ENCODE peak calls at places on chromosomes 1 and 21, in seven cellular contexts. One of them, this sample, is unnamed.

GRCh38 chr1:147109762-147110161 is 62.5 kb downstream of the PRKAB2 start:
- DNase-seq in AG04450: no peak
- DNase-seq in fibroblast of lung: no peak
- DNase-seq in astrocyte of the cerebellum: no peak
- DNase-seq in dorsolateral prefrontal cortex: no peak
- DNase-seq in endodermal cell: no peak
- DNase-seq in HL-60: no peak
- DNase-seq in this sample: no peak

GRCh38 chr1:16048573-16049189 is 5.1 kb downstream of the CLCNKB start:
- DNase-seq in AG04450: no peak
- DNase-seq in fibroblast of lung: peak
- DNase-seq in astrocyte of the cerebellum: no peak
- DNase-seq in dorsolateral prefrontal cortex: no peak
- DNase-seq in endodermal cell: peak
- DNase-seq in HL-60: no peak
- DNase-seq in this sample: no peak

GRCh38 chr1:17502326-17502778 is 37.1 kb upstream of the ARHGEF10L start:
- DNase-seq in AG04450: peak
- DNase-seq in fibroblast of lung: peak
- DNase-seq in astrocyte of the cerebellum: peak
- DNase-seq in dorsolateral prefrontal cortex: peak
- DNase-seq in endodermal cell: peak
- DNase-seq in HL-60: peak
- DNase-seq in this sample: peak

GRCh38 chr1:7695181-7696117 is 75.6 kb upstream of the VAMP3 start:
- DNase-seq in AG04450: no peak
- DNase-seq in fibroblast of lung: no peak
- DNase-seq in astrocyte of the cerebellum: no peak
- DNase-seq in dorsolateral prefrontal cortex: peak
- DNase-seq in endodermal cell: no peak
- DNase-seq in HL-60: no peak
- DNase-seq in this sample: no peak

GRCh38 chr1:197614916-197615692 is 160.2 kb downstream of the DENND1B start:
- DNase-seq in AG04450: peak
- DNase-seq in fibroblast of lung: peak
- DNase-seq in astrocyte of the cerebellum: peak
- DNase-seq in dorsolateral prefrontal cortex: no peak
- DNase-seq in endodermal cell: peak
- DNase-seq in HL-60: peak
- DNase-seq in this sample: no peak

GRCh38 chr21:40706806-40707205 is 140.2 kb downstream of the DSCAM start:
- DNase-seq in AG04450: no peak
- DNase-seq in fibroblast of lung: peak
- DNase-seq in astrocyte of the cerebellum: no peak
- DNase-seq in dorsolateral prefrontal cortex: no peak
- DNase-seq in endodermal cell: no peak
- DNase-seq in HL-60: no peak
- DNase-seq in this sample: no peak

GRCh38 chr1:24970399-24970753 is 40.3 kb upstream of the RUNX3 start:
- DNase-seq in AG04450: no peak
- DNase-seq in fibroblast of lung: peak
- DNase-seq in astrocyte of the cerebellum: no peak
- DNase-seq in dorsolateral prefrontal cortex: no peak
- DNase-seq in endodermal cell: peak
- DNase-seq in HL-60: no peak
- DNase-seq in this sample: no peak

GRCh38 chr1:97796716-97797115 is 124.1 kb downstream of the DPYD start:
- DNase-seq in AG04450: no peak
- DNase-seq in fibroblast of lung: peak
- DNase-seq in astrocyte of the cerebellum: no peak
- DNase-seq in dorsolateral prefrontal cortex: no peak
- DNase-seq in endodermal cell: no peak
- DNase-seq in HL-60: no peak
- DNase-seq in this sample: no peak

GRCh38 chr1:159000627-159001026 is 9.1 kb upstream of the IFI16 start:
- DNase-seq in AG04450: peak
- DNase-seq in fibroblast of lung: peak
- DNase-seq in astrocyte of the cerebellum: peak
- DNase-seq in dorsolateral prefrontal cortex: peak
- DNase-seq in endodermal cell: peak
- DNase-seq in HL-60: no peak
- DNase-seq in this sample: peak

GRCh38 chr1:13543927-13544556 is 30.2 kb upstream of the LRRC38 start:
- DNase-seq in AG04450: no peak
- DNase-seq in fibroblast of lung: peak
- DNase-seq in astrocyte of the cerebellum: no peak
- DNase-seq in dorsolateral prefrontal cortex: no peak
- DNase-seq in endodermal cell: peak
- DNase-seq in HL-60: no peak
- DNase-seq in this sample: no peak
- TF ChIP-seq CTCF in AG04450: no peak
- TF ChIP-seq CTCF in fibroblast of lung: no peak
- TF ChIP-seq CTCF in astrocyte of the cerebellum: peak
- TF ChIP-seq CTCF in dorsolateral prefrontal cortex: no peak
- TF ChIP-seq CTCF in endodermal cell: no peak
- TF ChIP-seq CTCF in HL-60: peak
- TF ChIP-seq CTCF in this sample: peak

GRCh38 chr1:32892368-32893197 is 6.3 kb downstream of the HPCA start:
- DNase-seq in AG04450: no peak
- DNase-seq in fibroblast of lung: peak
- DNase-seq in astrocyte of the cerebellum: no peak
- DNase-seq in dorsolateral prefrontal cortex: peak
- DNase-seq in endodermal cell: peak
- DNase-seq in HL-60: no peak
- DNase-seq in this sample: no peak
- TF ChIP-seq CTCF in AG04450: peak
- TF ChIP-seq CTCF in fibroblast of lung: no peak
- TF ChIP-seq CTCF in astrocyte of the cerebellum: peak
- TF ChIP-seq CTCF in dorsolateral prefrontal cortex: peak
- TF ChIP-seq CTCF in endodermal cell: peak
- TF ChIP-seq CTCF in HL-60: no peak
- TF ChIP-seq CTCF in this sample: peak

DNA sequence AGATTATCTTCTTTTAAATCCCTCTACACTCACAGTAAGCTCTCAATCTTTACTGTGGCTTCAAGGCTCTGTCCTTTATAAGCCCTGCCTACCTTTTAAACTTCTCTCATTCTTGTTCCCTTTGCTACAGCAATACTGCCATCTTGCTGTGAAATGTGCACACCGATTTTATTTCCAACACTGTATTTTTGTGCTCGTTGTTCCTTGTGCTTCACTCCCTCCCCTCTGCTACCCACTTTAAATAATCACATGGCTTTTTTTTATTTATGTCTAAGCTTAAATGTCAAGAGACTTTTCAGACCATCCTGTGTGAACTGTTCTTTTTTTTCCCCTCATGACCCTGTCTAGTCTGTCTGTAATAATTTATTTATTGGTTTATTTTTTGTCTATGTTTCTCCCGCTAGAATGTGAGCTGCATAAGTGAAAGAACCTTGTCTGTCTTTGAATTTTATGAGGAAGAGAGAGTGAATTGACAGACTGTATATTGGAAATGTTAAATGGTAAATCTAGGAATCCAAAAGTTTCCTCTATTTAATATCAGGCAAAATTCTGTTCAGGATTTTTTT is 45.7 kb downstream of the ABCD3 start:
- DNase-seq in AG04450: peak
- DNase-seq in fibroblast of lung: peak
- DNase-seq in astrocyte of the cerebellum: peak
- DNase-seq in dorsolateral prefrontal cortex: no peak
- DNase-seq in endodermal cell: peak
- DNase-seq in HL-60: peak
- DNase-seq in this sample: peak
- TF ChIP-seq CTCF in AG04450: peak
- TF ChIP-seq CTCF in fibroblast of lung: peak
- TF ChIP-seq CTCF in astrocyte of the cerebellum: peak
- TF ChIP-seq CTCF in dorsolateral prefrontal cortex: peak
- TF ChIP-seq CTCF in endodermal cell: peak
- TF ChIP-seq CTCF in HL-60: peak
- TF ChIP-seq CTCF in this sample: peak

DNA sequence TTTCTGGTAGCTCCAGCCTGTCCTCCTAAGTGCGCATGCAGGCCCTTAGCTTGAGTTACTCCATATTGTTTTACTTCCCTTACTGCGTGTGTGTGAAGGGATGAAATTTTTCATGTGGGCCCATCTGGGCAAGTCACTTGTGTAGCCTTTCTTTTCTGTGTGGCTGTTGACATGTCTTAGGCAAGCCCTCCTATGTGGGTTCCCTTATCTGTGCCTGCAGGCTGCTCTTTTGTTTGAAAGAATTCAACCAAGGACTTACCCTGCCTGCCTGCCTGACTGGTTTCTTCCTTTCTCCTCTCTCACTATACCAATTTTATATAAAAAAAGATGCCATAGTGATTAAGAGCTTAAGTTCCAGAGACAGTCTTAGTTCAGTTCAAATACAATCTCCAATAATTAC is 249.3 kb downstream of the ATG4C start:
- DNase-seq in AG04450: no peak
- DNase-seq in fibroblast of lung: no peak
- DNase-seq in astrocyte of the cerebellum: no peak
- DNase-seq in dorsolateral prefrontal cortex: no peak
- DNase-seq in endodermal cell: no peak
- DNase-seq in HL-60: no peak
- DNase-seq in this sample: no peak
- TF ChIP-seq CTCF in AG04450: no peak
- TF ChIP-seq CTCF in fibroblast of lung: no peak
- TF ChIP-seq CTCF in astrocyte of the cerebellum: no peak
- TF ChIP-seq CTCF in dorsolateral prefrontal cortex: no peak
- TF ChIP-seq CTCF in endodermal cell: no peak
- TF ChIP-seq CTCF in HL-60: no peak
- TF ChIP-seq CTCF in this sample: no peak

GRCh38 chr1:99767996-99768524 is 1.6 kb upstream of the FRRS1 start:
- DNase-seq in AG04450: no peak
- DNase-seq in fibroblast of lung: peak
- DNase-seq in astrocyte of the cerebellum: no peak
- DNase-seq in dorsolateral prefrontal cortex: no peak
- DNase-seq in endodermal cell: no peak
- DNase-seq in HL-60: no peak
- DNase-seq in this sample: no peak

GRCh38 chr1:99764439-99764838 is 2.0 kb downstream of the FRRS1 start:
- DNase-seq in AG04450: no peak
- DNase-seq in fibroblast of lung: no peak
- DNase-seq in astrocyte of the cerebellum: no peak
- DNase-seq in dorsolateral prefrontal cortex: no peak
- DNase-seq in endodermal cell: no peak
- DNase-seq in HL-60: no peak
- DNase-seq in this sample: no peak

GRCh38 chr1:99768525-99769382 is 2.3 kb upstream of the FRRS1 start:
- DNase-seq in AG04450: no peak
- DNase-seq in fibroblast of lung: peak
- DNase-seq in astrocyte of the cerebellum: no peak
- DNase-seq in dorsolateral prefrontal cortex: no peak
- DNase-seq in endodermal cell: no peak
- DNase-seq in HL-60: no peak
- DNase-seq in this sample: no peak

GRCh38 chr1:99764909-99765308 is 1.5 kb downstream of the FRRS1 start:
- DNase-seq in AG04450: no peak
- DNase-seq in fibroblast of lung: no peak
- DNase-seq in astrocyte of the cerebellum: no peak
- DNase-seq in dorsolateral prefrontal cortex: no peak
- DNase-seq in endodermal cell: no peak
- DNase-seq in HL-60: no peak
- DNase-seq in this sample: no peak

GRCh38 chr1:99766378-99766800 is at the start of gene FRRS1:
- DNase-seq in AG04450: peak
- DNase-seq in fibroblast of lung: peak
- DNase-seq in astrocyte of the cerebellum: peak
- DNase-seq in dorsolateral prefrontal cortex: no peak
- DNase-seq in endodermal cell: peak
- DNase-seq in HL-60: peak
- DNase-seq in this sample: no peak
- TF ChIP-seq CTCF in AG04450: no peak
- TF ChIP-seq CTCF in fibroblast of lung: no peak
- TF ChIP-seq CTCF in astrocyte of the cerebellum: no peak
- TF ChIP-seq CTCF in dorsolateral prefrontal cortex: no peak
- TF ChIP-seq CTCF in endodermal cell: no peak
- TF ChIP-seq CTCF in HL-60: no peak
- TF ChIP-seq CTCF in this sample: no peak

DNA sequence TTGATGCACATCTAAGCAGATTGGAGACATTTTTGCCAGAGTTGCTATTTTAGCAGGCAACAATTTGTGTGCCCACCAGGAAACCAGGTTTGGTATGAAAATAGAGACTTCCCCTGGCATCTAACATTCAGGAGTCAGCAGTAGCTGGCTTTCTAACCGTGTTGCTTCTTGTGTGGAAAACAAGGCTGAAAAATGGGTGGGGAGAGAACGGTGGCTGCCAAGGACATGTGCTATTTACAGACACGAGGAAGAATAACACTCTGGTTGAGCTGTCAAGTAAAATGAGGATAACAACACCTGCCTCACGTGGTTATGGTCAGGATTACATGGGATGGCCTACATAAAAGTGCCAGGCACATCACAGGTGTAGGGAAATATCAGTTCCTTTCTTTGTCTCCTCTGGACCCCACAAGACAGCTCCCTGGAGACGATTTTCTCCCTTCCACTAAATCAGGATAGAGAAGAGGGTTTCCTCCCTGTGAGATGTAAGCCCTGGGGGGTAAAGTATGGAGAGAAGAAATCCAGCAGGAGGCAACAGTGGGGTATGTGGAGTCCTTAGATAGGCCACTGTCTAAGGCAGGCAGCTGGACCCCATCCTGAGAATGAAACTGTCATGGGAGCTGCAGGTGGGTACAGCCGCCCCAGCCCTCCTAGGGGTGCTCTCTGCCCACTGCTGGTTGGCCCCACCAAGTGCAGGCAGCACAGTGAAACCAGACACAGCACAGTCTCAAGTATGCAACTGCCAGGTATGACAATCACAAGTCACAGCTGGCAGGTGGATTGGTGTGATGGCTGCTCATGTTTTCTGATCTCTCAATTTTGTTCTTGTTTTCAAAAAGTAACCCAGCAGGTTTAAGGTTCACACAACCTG is 80.3 kb downstream of the TENT5C start:
- DNase-seq in AG04450: no peak
- DNase-seq in fibroblast of lung: no peak
- DNase-seq in astrocyte of the cerebellum: no peak
- DNase-seq in dorsolateral prefrontal cortex: no peak
- DNase-seq in endodermal cell: no peak
- DNase-seq in HL-60: no peak
- DNase-seq in this sample: no peak
- TF ChIP-seq CTCF in AG04450: no peak
- TF ChIP-seq CTCF in fibroblast of lung: no peak
- TF ChIP-seq CTCF in astrocyte of the cerebellum: no peak
- TF ChIP-seq CTCF in dorsolateral prefrontal cortex: no peak
- TF ChIP-seq CTCF in endodermal cell: no peak
- TF ChIP-seq CTCF in HL-60: no peak
- TF ChIP-seq CTCF in this sample: no peak